ENCODE peak calls at places on chromosomes 7 and 10, in four cellular contexts. K, W, G and O are unnamed samples.

GRCh38 chr10:96511044-96511945 is 2.4 kb downstream of the TLL2 start:
- DNase-seq in G (peak), K (peak), W (peak), O (peak)

GRCh38 chr7:76191783-76192240 is 9.9 kb upstream of the SRRM3 start:
- DNase-seq in W (peak), K (peak), G (peak), O (peak)

GRCh38 chr7:151626422-151627115 is 106.9 kb upstream of the RHEB start:
- DNase-seq in W (peak), K (peak), G (peak), O (peak)

GRCh38 chr10:114753126-114753525 is 68.5 kb upstream of the FHIP2A start:
- DNase-seq in G (no peak), K (no peak), W (no peak), O (no peak)

GRCh38 chr10:8402469-8403074 is 348.1 kb downstream of the GATA3 start:
- DNase-seq in W (no peak), G (no peak), K (no peak), O (no peak)

GRCh38 chr10:409403-410040 is 274.3 kb downstream of the ZMYND11 start:
- DNase-seq in G (no peak), W (no peak), K (no peak), O (peak)

GRCh38 chr10:1047937-1048336 is 982 bp downstream of the IDI1 start:
- DNase-seq in K (no peak), W (no peak), G (no peak), O (peak)

GRCh38 chr10:29514306-29514705 is 120.5 kb downstream of the SVIL start:
- DNase-seq in W (no peak), K (no peak), G (no peak), O (no peak)

GRCh38 chr10:95683966-95684365 is 9.8 kb downstream of the TCTN3 start:
- DNase-seq in W (no peak), G (no peak), K (no peak), O (no peak)

GRCh38 chr7:82257118-82257695 is 186.4 kb downstream of the CACNA2D1 start:
- DNase-seq in W (no peak), K (no peak), G (no peak), O (no peak)

GRCh38 chr7:80485721-80486120 is 26.1 kb downstream of the GNAT3 start:
- DNase-seq in K (no peak), G (peak), W (no peak), O (no peak)

GRCh38 chr10:33616921-33617320 is 282.5 kb upstream of the NRP1 start:
- DNase-seq in G (no peak), W (no peak), K (no peak), O (no peak)

GRCh38 chr7:156472267-156472666 is 168.3 kb upstream of the RNF32 start:
- DNase-seq in K (no peak), G (no peak), W (no peak), O (no peak)

GRCh38 chr10:93445978-93446720 is 36.0 kb downstream of the MYOF start:
- DNase-seq in G (peak), K (no peak), W (no peak), O (no peak)
- H3K9ac ChIP-seq in G (peak), K (peak), W (peak), O (peak)

DNA sequence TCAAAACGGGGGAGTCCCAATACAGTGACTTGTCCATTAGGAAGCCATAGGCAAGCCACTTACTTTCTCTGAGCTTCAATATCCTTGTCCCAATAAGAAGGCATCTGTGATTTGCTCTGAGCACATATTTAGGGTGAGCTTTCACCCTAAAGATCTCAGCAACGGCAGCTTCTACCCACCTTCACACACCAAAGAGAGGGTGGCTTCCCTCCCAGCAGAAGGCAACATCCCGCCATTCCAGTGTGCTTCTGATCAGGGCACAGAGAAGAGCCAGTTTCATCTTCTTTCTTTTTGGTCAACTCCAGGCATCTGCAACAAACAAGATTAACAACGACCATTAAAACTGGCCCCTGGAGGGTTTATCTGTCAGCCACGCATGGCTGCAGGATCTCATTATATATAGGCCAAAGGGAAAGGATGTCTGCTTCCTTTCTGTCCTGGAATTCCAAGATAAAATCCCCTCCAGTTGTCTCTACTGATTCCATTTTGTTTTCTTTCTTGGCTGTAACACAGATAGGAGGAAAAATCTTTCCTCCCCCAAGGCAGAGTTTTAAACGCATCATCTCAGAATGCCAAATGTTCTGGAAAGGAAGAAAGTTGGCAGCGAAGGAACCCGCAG is 507 bp upstream of the SH2D4B start:
- DNase-seq in K (no peak), W (peak), G (no peak), O (no peak)
- H3K9ac ChIP-seq in K (no peak), W (no peak), G (no peak), O (peak)

DNA sequence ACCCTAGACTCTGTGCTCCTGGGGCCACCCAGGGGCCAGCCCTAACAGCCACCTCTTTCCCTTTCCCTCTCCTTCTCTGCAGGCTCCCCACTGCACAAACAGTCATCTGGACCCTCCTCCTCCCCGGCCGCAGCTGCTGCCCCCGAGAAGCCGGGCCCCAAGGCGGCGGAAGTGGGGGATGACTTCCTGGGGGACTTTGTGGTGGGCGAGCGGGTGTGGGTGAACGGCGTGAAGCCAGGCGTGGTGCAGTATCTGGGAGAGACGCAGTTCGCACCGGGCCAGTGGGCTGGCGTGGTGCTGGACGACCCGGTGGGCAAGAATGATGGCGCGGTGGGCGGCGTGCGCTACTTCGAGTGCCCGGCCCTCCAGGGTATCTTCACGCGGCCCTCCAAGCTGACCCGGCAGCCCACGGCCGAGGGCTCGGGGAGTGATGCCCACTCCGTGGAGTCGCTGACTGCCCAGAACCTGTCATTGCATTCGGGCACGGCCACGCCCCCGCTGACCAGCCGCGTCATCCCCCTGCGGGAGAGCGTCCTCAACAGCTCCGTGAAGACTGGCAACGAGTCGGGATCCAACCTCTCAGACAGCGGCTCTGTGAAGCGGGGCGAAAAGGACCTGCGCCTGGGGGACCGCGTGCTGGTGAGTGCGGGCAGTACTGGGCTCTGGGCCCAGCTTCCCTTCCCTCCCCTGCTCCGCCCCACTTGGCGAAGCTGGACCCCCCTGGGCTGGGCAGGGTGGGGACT is 49.3 kb downstream of the CLIP2 start:
- DNase-seq in G (no peak), W (no peak), K (no peak), O (no peak)
- H3K9ac ChIP-seq in G (no peak), W (no peak), K (no peak), O (no peak)

DNA sequence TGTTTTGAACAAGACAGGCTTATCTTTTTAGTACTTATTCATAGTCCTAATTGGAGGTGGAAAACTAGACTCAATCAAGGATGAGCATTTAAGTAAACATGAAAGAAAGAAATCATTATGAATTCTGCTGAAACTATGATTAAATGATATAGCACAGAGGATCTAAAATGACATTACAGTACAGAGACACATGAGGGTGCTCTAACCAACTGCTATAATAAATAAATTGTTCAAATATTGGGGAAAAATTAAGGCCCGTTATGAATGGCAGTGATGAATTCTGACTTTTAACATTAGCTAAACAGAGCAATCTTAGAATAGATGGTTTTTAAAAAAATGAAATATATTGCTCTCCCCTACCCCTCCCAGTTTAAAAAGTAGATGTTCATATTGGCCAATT is 10.3 kb downstream of the WNT2 start:
- DNase-seq in G (no peak), K (no peak), W (no peak), O (no peak)
- H3K9ac ChIP-seq in G (no peak), K (no peak), W (no peak), O (no peak)

DNA sequence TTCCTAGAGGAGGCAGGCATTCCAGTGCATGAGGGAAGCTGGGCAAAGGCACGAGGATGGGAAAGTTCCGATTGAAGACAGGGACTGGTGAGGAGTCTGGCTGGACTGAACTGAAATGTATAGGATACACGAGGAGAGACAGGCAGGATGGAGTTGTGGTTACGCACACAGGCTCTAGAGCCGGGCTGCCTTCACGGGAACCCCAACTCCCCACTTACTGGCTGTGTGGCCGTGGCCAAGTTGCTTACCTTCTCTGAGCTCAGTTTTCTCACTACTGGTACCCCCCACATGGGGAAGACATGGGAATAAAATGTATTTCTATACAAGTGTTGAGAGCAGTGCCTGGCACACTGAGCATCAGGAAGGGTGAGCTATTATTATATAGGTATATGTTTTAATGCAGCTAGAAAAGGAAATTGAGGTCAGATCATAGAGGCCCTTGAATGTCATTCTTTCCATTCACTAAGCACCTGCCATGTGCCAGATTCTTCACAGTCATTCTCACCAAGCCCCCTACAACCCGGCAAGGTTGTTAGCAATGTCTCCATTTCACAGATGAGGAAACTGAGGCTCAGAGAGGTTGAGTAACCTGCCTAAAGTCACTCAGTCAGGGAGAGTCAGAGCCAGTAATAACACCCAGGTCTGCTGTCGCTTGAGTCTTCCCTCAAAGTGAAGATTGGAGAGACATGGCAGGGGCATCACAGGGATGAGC is 9.7 kb downstream of the CHST3 start:
- DNase-seq in G (no peak), W (no peak), K (no peak), O (no peak)
- H3K9ac ChIP-seq in G (peak), W (no peak), K (no peak), O (no peak)

DNA sequence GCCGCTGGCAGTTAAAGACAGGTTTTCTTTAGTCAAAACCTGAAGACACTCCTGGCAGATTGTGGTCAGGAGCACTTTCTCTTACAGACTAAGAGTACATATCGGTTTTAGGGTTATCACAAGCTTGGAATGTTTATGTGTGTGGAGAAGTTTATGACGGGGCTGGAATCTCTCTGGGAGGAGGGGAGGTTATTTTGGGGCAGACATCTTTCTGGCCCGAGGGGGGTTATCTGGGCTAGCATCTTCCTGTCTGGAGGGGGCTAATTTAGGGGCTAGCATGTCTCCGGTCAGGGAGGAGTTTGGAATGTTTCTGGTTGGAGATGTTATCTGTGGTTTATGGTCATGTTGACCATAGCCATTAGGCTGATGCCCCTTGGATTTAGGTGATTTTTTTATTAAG is 141.2 kb upstream of the KIF5B start:
- DNase-seq in K (no peak), G (no peak), W (no peak), O (no peak)
- H3K9ac ChIP-seq in K (no peak), G (no peak), W (no peak), O (no peak)

GRCh38 chr10:59905735-59906416 is 480 bp downstream of the CCDC6 start:
- DNase-seq in K (no peak), G (no peak), W (peak), O (no peak)

GRCh38 chr10:59904431-59905065 is 1.8 kb downstream of the CCDC6 start:
- DNase-seq in W (no peak), K (no peak), G (no peak), O (peak)

GRCh38 chr10:59905066-59905734 is 1.2 kb downstream of the CCDC6 start:
- DNase-seq in G (peak), W (peak), K (peak), O (peak)

GRCh38 chr10:59901481-59901880 is 4.9 kb downstream of the CCDC6 start:
- DNase-seq in K (no peak), W (no peak), G (peak), O (no peak)

DNA sequence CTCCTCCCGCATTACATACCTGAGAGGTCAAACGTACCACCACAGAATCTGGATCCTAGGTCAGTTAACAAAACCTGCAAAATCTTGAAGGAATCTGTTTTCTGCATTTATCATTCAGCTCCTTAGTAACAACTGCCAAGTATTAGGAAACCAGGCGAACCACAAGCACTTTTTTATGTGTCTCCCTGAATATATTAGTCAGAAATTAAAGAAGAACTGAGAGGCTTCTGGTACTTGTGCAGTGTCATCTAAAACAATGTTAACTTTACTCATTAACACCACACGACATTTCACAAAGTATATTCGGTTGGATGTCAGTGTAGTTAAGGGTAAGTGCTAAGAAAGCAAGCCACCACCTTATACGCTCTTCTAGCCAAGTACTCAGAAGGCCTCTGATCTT is 2.5 kb downstream of the CCDC6 start:
- DNase-seq in K (no peak), G (peak), W (no peak), O (no peak)
- H3K9ac ChIP-seq in K (peak), G (peak), W (no peak), O (no peak)